ENCODE peak calls at places on chromosomes 13 and 19, in six cellular contexts. L is HL-60; W is upper lobe of right lung; V is kidney epithelial cell; S is heart right ventricle; Y is CD8-positive, alpha-beta T cell. D is an unnamed sample. For H3K27me3, the result is how much of the 10 kb centered on the place peaks cover.

GRCh38 chr13:72390909-72391308 is 336.5 kb downstream of the MZT1 start:
- DNase-seq in W (no peak), Y (no peak), S (no peak), V (peak), L (no peak), D (no peak)

GRCh38 chr13:44921478-44921877 is 67.8 kb downstream of the NUFIP1 start:
- DNase-seq in L (no peak), V (no peak), S (no peak), W (no peak), Y (no peak), D (no peak)

GRCh38 chr13:57970404-57970803 is 338.9 kb downstream of the PCDH17 start:
- DNase-seq in S (no peak), Y (no peak), V (no peak), W (no peak), L (no peak), D (no peak)

GRCh38 chr13:31970237-31970930 is 61.2 kb upstream of the FRY start:
- DNase-seq in S (no peak), V (no peak), L (no peak), W (no peak), Y (no peak), D (peak)

GRCh38 chr13:93903909-93904308 is 575.6 kb downstream of the DCT start:
- DNase-seq in V (no peak), S (no peak), L (no peak), Y (no peak), W (no peak), D (no peak)

GRCh38 chr13:83024226-83024625 is 858.0 kb downstream of the SLITRK1 start:
- DNase-seq in L (no peak), Y (no peak), W (no peak), S (no peak), V (no peak), D (no peak)

GRCh38 chr19:8373867-8374813 is 10.2 kb downstream of the ANGPTL4 start:
- DNase-seq in W (no peak), Y (no peak), S (no peak), V (no peak), L (no peak), D (no peak)

GRCh38 chr13:33945477-33945876 is 127.5 kb downstream of the RFC3 start:
- DNase-seq in Y (no peak), L (no peak), V (no peak), W (no peak), S (no peak), D (no peak)

GRCh38 chr13:30504081-30504480 is 38.3 kb upstream of the HMGB1 start:
- DNase-seq in S (no peak), V (no peak), Y (no peak), W (no peak), L (peak), D (no peak)

GRCh38 chr13:39036212-39036611 is 1.7 kb downstream of the PROSER1 start:
- DNase-seq in Y (no peak), L (peak), W (no peak), S (no peak), V (no peak), D (no peak)

GRCh38 chr19:13013649-13014048 is 18.4 kb downstream of the NFIX start:
- DNase-seq in V (no peak), S (no peak), Y (no peak), W (no peak), L (no peak), D (no peak)

GRCh38 chr19:44954278-44954648 is 917 bp upstream of the CLPTM1 start:
- DNase-seq in S (no peak), W (no peak), L (no peak), Y (no peak), V (no peak), D (no peak)

GRCh38 chr13:38755792-38756191 is 68.9 kb downstream of the FREM2 start:
- DNase-seq in L (no peak), W (no peak), Y (no peak), S (no peak), V (no peak), D (no peak)

GRCh38 chr13:67136157-67136556 is 94.0 kb downstream of the PCDH9 start:
- DNase-seq in S (no peak), V (no peak), L (no peak), Y (no peak), W (no peak), D (no peak)

GRCh38 chr13:44249439-44249838 is 124.2 kb upstream of the SERP2 start:
- DNase-seq in W (no peak), S (peak), L (no peak), V (no peak), Y (no peak), D (peak)

GRCh38 chr13:109655206-109655600 is 131.2 kb downstream of the IRS2 start:
- DNase-seq in V (no peak), L (peak), Y (no peak), W (no peak), S (no peak), D (no peak)

GRCh38 chr13:23159587-23160240 is 21.1 kb upstream of the SGCG start:
- DNase-seq in S (no peak), L (no peak), W (peak), V (no peak), Y (no peak), D (no peak)

GRCh38 chr19:30281903-30282302 is 90.3 kb upstream of the ZNF536 start:
- DNase-seq in L (no peak), W (no peak), V (no peak), S (no peak), Y (no peak), D (no peak)

GRCh38 chr19:13164370-13165090 is 14.3 kb downstream of the IER2 start:
- DNase-seq in V (no peak), W (peak), L (peak), S (peak), Y (peak), D (no peak)

GRCh38 chr13:103104340-103104739 is 38.1 kb upstream of the SLC10A2 start:
- DNase-seq in W (no peak), V (no peak), Y (no peak), S (no peak), L (no peak), D (no peak)

GRCh38 chr19:44401787-44402115 is 343 bp upstream of the ZNF285 start:
- DNase-seq in Y (no peak), V (no peak), L (no peak), S (no peak), W (no peak), D (no peak)

DNA sequence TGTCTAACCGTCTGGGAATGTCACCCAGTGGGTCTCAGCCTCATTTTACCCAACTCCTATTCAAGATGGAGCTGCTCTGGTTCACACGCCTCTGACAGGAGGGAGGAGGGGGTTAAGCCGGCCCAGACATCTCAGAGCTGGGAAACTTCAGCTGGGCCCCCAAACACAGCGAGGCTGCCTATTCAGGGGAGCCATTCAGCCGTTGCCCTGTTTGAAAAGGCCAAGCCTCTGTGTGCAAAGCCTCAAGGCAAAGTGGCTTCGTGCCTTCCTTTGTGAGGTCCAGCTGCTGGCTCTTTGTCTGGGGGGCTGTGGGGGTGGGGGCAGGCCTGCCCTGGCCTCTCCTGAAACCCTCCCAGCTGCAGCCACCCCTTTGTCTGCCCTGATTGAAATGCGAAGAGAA is 147.4 kb downstream of the PTPRS start:
- DNase-seq in Y (no peak), L (no peak), V (no peak), S (no peak), W (no peak), D (no peak)
- H3K27me3 ChIP-seq in Y (under half), L (under half), V (under half), S (under half), W (under half), D (under half)

GRCh38 chr19:41688687-41689086 is 617 bp upstream of the CEACAM7 start:
- DNase-seq in W (no peak), L (no peak), S (no peak), Y (no peak), V (no peak), D (no peak)

GRCh38 chr19:41688098-41688497 is at the start of gene CEACAM7:
- DNase-seq in L (no peak), Y (no peak), S (no peak), W (no peak), V (no peak), D (no peak)

GRCh38 chr19:41690801-41691065 is 2.7 kb upstream of the CEACAM7 start:
- DNase-seq in L (no peak), V (no peak), Y (no peak), S (no peak), W (peak), D (no peak)

GRCh38 chr19:41689993-41690800 is 2.1 kb upstream of the CEACAM7 start:
- DNase-seq in Y (no peak), L (no peak), V (no peak), S (no peak), W (no peak), D (no peak)

GRCh38 chr19:41687419-41687818 is 651 bp downstream of the CEACAM7 start:
- DNase-seq in W (no peak), L (no peak), Y (no peak), V (no peak), S (no peak), D (no peak)
- H3K27me3 ChIP-seq in W (under half), L (under half), Y (under half), V (under half), S (under half), D (under half)

GRCh38 chr19:49829721-49830120 is 11.6 kb downstream of the MED25 start:
- DNase-seq in L (no peak), W (no peak), Y (no peak), S (no peak), V (no peak), D (no peak)

GRCh38 chr19:49824662-49825061 is 6.6 kb downstream of the MED25 start:
- DNase-seq in W (no peak), V (no peak), L (no peak), S (no peak), Y (no peak), D (no peak)

GRCh38 chr19:49829200-49829599 is 11.1 kb downstream of the MED25 start:
- DNase-seq in L (no peak), Y (no peak), W (no peak), S (no peak), V (no peak), D (no peak)

GRCh38 chr19:49823472-49823871 is 5.4 kb downstream of the MED25 start:
- DNase-seq in Y (no peak), L (no peak), V (no peak), W (no peak), S (no peak), D (no peak)

DNA sequence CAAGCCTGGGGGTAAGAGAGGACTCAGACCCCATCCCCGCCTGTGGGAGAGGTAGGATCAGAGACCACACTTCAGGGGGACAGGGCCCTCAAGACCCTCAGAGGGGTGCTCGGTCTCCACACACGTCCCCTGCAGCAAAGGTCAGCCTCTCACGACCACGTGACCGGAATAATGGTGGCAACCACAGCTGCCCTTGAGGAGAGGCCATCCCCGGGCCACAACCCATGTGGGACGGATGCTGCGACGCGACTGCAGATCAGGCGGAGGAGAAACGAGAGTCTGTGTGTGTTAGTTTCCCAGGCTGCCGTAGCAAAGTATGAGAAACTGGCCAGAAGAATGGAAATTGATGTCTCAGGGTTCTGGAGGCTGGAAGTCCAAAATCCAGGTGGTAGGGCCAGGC is 8.9 kb downstream of the MED25 start:
- DNase-seq in W (no peak), Y (no peak), S (no peak), L (no peak), V (no peak), D (no peak)
- H3K27me3 ChIP-seq in W (under half), Y (under half), S (under half), L (under half), V (under half), D (under half)

DNA sequence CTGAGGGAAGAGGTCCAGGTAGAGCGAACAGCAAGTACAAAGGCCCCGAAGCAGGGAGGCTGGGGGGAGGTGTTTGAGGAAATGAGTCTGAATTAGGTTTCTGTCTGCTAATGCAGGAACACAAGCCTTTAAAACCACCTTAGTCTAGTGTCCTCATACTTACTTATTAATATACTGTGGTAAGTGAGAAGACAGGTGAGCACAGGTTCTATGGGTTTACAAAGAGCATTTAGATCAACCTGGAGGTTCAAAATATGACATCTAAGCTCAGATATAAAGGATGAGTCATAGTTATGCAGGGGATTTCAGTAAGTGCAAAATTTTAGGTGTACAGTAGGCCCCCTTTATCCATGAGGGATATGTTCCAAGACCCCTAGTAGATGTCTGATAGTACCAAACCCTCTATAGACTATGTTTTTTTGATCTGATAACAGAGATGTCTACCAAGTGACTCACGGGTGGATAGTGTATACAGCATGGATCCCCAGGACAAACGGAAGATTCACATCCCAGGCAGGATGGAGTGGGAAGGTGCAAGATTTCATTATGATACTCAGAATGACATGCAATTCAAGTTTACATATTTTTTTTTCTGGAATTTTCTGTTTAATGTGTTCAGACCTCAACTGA is 18.1 kb upstream of the MED4 start:
- DNase-seq in L (no peak), W (no peak), Y (no peak), S (no peak), V (no peak), D (no peak)
- H3K27me3 ChIP-seq in L (under half), W (under half), Y (under half), S (under half), V (under half), D (under half)

GRCh38 chr19:17973759-17974158 is 6.9 kb downstream of the KCNN1 start:
- DNase-seq in W (no peak), S (no peak), Y (no peak), V (no peak), L (no peak), D (no peak)

GRCh38 chr19:17975032-17975431 is 8.1 kb downstream of the KCNN1 start:
- DNase-seq in V (no peak), L (no peak), S (no peak), W (no peak), Y (no peak), D (no peak)

GRCh38 chr19:17969096-17969792 is 2.3 kb downstream of the KCNN1 start:
- DNase-seq in Y (no peak), S (no peak), W (no peak), L (no peak), V (no peak), D (no peak)

GRCh38 chr19:17974551-17974950 is 7.6 kb downstream of the KCNN1 start:
- DNase-seq in Y (no peak), V (no peak), L (no peak), W (no peak), S (no peak), D (no peak)

GRCh38 chr19:17972230-17972629 is 5.3 kb downstream of the KCNN1 start:
- DNase-seq in W (no peak), V (no peak), S (no peak), L (no peak), Y (no peak), D (no peak)
- H3K27me3 ChIP-seq in W (under half), V (under half), S (under half), L (under half), Y (under half), D (under half)

DNA sequence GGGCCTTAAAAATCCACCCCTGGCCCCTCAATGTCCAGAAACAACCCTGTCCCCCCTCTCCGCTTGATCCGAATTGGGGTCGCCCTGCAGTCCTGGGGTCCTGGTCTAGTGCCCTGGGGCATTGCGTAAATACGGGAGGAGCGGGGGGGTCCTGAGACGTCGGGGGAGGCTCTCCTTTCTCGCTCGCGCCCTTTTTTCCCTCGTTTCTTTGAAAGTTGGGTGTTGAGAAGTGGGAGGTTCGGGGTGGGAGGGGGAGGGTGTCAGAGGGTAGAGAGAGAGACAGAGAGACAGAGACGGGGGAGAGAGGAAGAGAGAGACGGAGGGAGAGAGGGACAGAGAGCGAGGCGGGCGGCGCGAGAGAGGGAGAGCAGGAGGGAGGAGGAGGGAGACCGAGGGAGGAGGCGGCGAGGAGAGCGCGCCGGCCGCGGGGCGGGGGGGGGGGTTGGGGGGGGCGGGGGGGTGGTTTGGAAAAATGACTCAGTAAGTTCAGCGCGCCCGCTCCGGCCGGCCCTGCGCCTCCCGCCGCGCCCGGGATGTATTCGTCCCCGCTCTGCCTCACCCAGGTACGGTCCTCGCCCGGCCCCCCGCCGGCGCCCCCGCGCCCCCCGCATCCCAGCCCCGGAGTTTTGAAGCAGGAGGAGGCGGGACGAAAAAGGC is at the start of gene NFIC:
- DNase-seq in W (peak), L (peak), Y (peak), V (no peak), S (peak), D (no peak)
- H3K27me3 ChIP-seq in W (under half), L (under half), Y (under half), V (under half), S (under half), D (under half)

GRCh38 chr19:29273000-29273691 is 60.2 kb upstream of the UQCRFS1 start:
- DNase-seq in V (no peak), W (peak), S (no peak), Y (no peak), L (no peak), D (no peak)

GRCh38 chr19:29269641-29270040 is 56.7 kb upstream of the UQCRFS1 start:
- DNase-seq in Y (no peak), S (no peak), L (no peak), V (no peak), W (peak), D (no peak)

GRCh38 chr19:29268721-29269483 is 56.0 kb upstream of the UQCRFS1 start:
- DNase-seq in L (no peak), Y (no peak), W (peak), V (no peak), S (no peak), D (no peak)

GRCh38 chr19:29271911-29272310 is 59.0 kb upstream of the UQCRFS1 start:
- DNase-seq in V (no peak), W (peak), S (no peak), Y (no peak), L (no peak), D (no peak)

GRCh38 chr19:29271341-29271740 is 58.4 kb upstream of the UQCRFS1 start:
- DNase-seq in L (no peak), W (peak), V (no peak), S (no peak), Y (no peak), D (no peak)
- H3K27me3 ChIP-seq in L (under half), W (under half), V (under half), S (under half), Y (under half), D (under half)

GRCh38 chr19:18795540-18795939 is 4.4 kb upstream of the COMP start:
- DNase-seq in Y (no peak), W (no peak), L (no peak), S (no peak), V (no peak), D (no peak)
- H3K27me3 ChIP-seq in Y (under half), W (half or more), L (under half), S (half or more), V (half or more), D (under half)

GRCh38 chr13:27601771-27602170 is 18.6 kb downstream of the LNX2 start:
- DNase-seq in V (no peak), L (no peak), S (no peak), Y (no peak), W (no peak), D (no peak)

GRCh38 chr13:27601208-27601607 is 19.1 kb downstream of the LNX2 start:
- DNase-seq in V (no peak), S (no peak), W (no peak), L (no peak), Y (no peak), D (no peak)

GRCh38 chr13:27605610-27606200 is 14.6 kb downstream of the LNX2 start:
- DNase-seq in V (no peak), Y (no peak), L (no peak), S (no peak), W (no peak), D (no peak)

GRCh38 chr13:27605099-27605498 is 15.2 kb downstream of the LNX2 start:
- DNase-seq in V (no peak), S (no peak), L (no peak), Y (no peak), W (no peak), D (no peak)

DNA sequence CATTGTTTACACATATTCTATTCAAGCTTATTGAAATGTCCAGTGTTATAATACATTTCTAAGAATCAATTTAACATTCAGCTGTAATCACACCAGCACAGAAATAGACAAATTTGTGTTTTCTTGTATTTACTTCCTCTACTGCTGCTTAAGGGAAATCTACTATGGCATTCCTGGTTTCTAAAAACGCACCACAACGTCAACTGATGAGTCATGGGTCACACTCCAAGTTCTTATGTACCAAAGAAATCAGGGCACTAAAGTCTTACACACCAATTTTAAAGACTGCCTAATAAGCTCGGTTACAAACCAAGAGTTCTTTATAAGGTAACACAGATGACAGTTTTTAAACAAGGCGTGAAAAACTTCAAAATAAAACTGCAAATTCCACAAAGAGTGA is 13.2 kb downstream of the LNX2 start:
- DNase-seq in L (no peak), V (peak), Y (no peak), W (no peak), S (peak), D (peak)
- H3K27me3 ChIP-seq in L (under half), V (under half), Y (under half), W (under half), S (under half), D (under half)

GRCh38 chr19:33724723-33725060 is 72.0 kb upstream of the KCTD15 start:
- DNase-seq in W (peak), Y (no peak), S (no peak), V (no peak), L (no peak), D (no peak)
- H3K27me3 ChIP-seq in W (under half), Y (under half), S (under half), V (under half), L (under half), D (under half)